ENCODE peak calls at places on chromosomes 5 and 9, in four cellular contexts. P is foreskin melanocyte, M is GM03348, W is retinal pigment epithelial cell. S is an unnamed sample.

GRCh38 chr9:2904242-2904930 is 60.5 kb upstream of the PUM3 start:
- DNase-seq in W (no peak), M (no peak), P (no peak), S (no peak)

GRCh38 chr5:154677921-154678320 is 77.3 kb upstream of the LARP1 start:
- DNase-seq in W (no peak), M (peak; percentile 35), P (no peak), S (no peak)

GRCh38 chr9:4887556-4887955 is 94.8 kb downstream of the RCL1 start:
- DNase-seq in W (peak; percentile 29), M (peak; percentile 40), P (no peak), S (no peak)

GRCh38 chr9:137297966-137298365 is 4.1 kb downstream of the NRARP start:
- DNase-seq in W (no peak), P (no peak), M (no peak), S (no peak)

GRCh38 chr5:171055881-171056454 is 194.2 kb downstream of the RANBP17 start:
- DNase-seq in W (no peak), M (no peak), P (no peak), S (no peak)

GRCh38 chr9:25117791-25118190 is 560.5 kb downstream of the TUSC1 start:
- DNase-seq in P (no peak), W (no peak), M (no peak), S (no peak)

GRCh38 chr9:109101810-109102209 is 17.9 kb downstream of the TMEM245 start:
- DNase-seq in M (peak; percentile 28), P (no peak), W (peak; percentile 50), S (peak; percentile 96)

GRCh38 chr5:34762321-34762871 is 76.6 kb upstream of the TTC23L start:
- DNase-seq in M (peak; percentile 89), W (no peak), P (no peak), S (no peak)

GRCh38 chr5:141186897-141187512 is at the start of gene PCDHB9:
- DNase-seq in W (no peak), M (peak; percentile 51), P (no peak), S (peak; percentile 10)

GRCh38 chr5:73338201-73339126 is 110.1 kb downstream of the FOXD1 start:
- DNase-seq in P (no peak), W (no peak), M (peak; percentile 80), S (no peak)

GRCh38 chr5:170523129-170523497 is 19.3 kb downstream of the KCNIP1 start:
- DNase-seq in P (no peak), M (no peak), W (no peak), S (no peak)

GRCh38 chr5:123512631-123513461 is 869 bp downstream of the CSNK1G3 start:
- DNase-seq in P (peak; percentile 29), M (peak; percentile 44), W (no peak), S (peak; percentile 15)

GRCh38 chr9:120767451-120767850 is 25.8 kb downstream of the FBXW2 start:
- DNase-seq in M (no peak), W (no peak), P (no peak), S (no peak)

GRCh38 chr9:38024036-38024681 is 44.9 kb downstream of the SHB start:
- DNase-seq in M (peak; percentile 65), W (no peak), P (no peak), S (no peak)

GRCh38 chr9:111038336-111039202 is at the start of gene LPAR1:
- DNase-seq in M (peak; percentile 77), P (no peak), W (no peak), S (no peak)

GRCh38 chr9:131204285-131204684 is 72.0 kb downstream of the FAM78A start:
- DNase-seq in P (no peak), W (no peak), M (no peak), S (no peak)

S was measured in T-helper 2 cell.